ENCODE peak calls at places on chromosomes 12 and 14, in seven cellular contexts. K, I, U, O, M, D and B are unnamed samples.

GRCh38 chr12:96198970-96199369 is 4.8 kb downstream of the ELK3 start:
- DNase-seq in K (no peak), I (no peak), U (no peak), O (no peak), M (peak; percentile 94), D (peak; percentile 56), B (no peak)

GRCh38 chr14:29681308-29681707 is 246.3 kb downstream of the PRKD1 start:
- DNase-seq in K (no peak), I (no peak), U (no peak), O (no peak), M (peak; percentile 19), D (no peak), B (no peak)

GRCh38 chr12:45329238-45329637 is 113.3 kb downstream of the ANO6 start:
- DNase-seq in K (no peak), I (no peak), U (no peak), O (no peak), M (no peak), D (no peak), B (no peak)

GRCh38 chr14:103630364-103631108 is 1.5 kb downstream of the KLC1 start:
- DNase-seq in K (no peak), I (no peak), U (no peak), O (no peak), M (peak; percentile 47), D (no peak), B (no peak)

GRCh38 chr12:58602179-58602578 is 318.1 kb downstream of the LRIG3 start:
- DNase-seq in K (no peak), I (no peak), U (no peak), O (no peak), M (no peak), D (no peak), B (no peak)

GRCh38 chr14:23078692-23079116 is 16.2 kb downstream of the ACIN1 start:
- DNase-seq in K (no peak), I (no peak), U (peak; percentile 69), O (peak; percentile 86), M (peak; percentile 96), D (no peak), B (no peak)

GRCh38 chr12:115227137-115227615 is 543.2 kb upstream of the TBX3 start:
- DNase-seq in K (no peak), I (peak; percentile 35), U (no peak), O (peak; percentile 80), M (peak; percentile 98), D (no peak), B (peak; percentile 33)

GRCh38 chr14:68691031-68691864 is 101.6 kb downstream of the ZFP36L1 start:
- DNase-seq in K (no peak), I (no peak), U (no peak), O (no peak), M (no peak), D (no peak), B (no peak)

GRCh38 chr12:88471641-88472040 is 108.6 kb downstream of the KITLG start:
- DNase-seq in K (no peak), I (no peak), U (no peak), O (no peak), M (peak; percentile 70), D (no peak), B (no peak)

GRCh38 chr12:54304187-54304810 is 3.5 kb upstream of the NFE2 start:
- DNase-seq in K (no peak), I (peak; percentile 60), U (peak; percentile 69), O (peak; percentile 80), M (peak; percentile 48), D (no peak), B (peak; percentile 71)

GRCh38 chr14:61716956-61717355 is 21.6 kb downstream of the HIF1A start:
- DNase-seq in K (no peak), I (no peak), U (no peak), O (no peak), M (no peak), D (no peak), B (no peak)

GRCh38 chr12:71799105-71799504 is 40.5 kb upstream of the TBC1D15 start:
- DNase-seq in K (no peak), I (no peak), U (no peak), O (no peak), M (peak; percentile 55), D (no peak), B (no peak)

GRCh38 chr12:45458854-45459807 is 243.2 kb downstream of the ANO6 start:
- DNase-seq in K (no peak), I (no peak), U (no peak), O (no peak), M (peak; percentile 24), D (no peak), B (no peak)

GRCh38 chr12:4874671-4875070 is 35.0 kb upstream of the KCNA1 start:
- DNase-seq in K (no peak), I (no peak), U (no peak), O (no peak), M (no peak), D (no peak), B (no peak)

GRCh38 chr12:3959799-3960560 is 86.8 kb upstream of the PARP11 start:
- DNase-seq in K (no peak), I (peak; percentile 31), U (no peak), O (no peak), M (no peak), D (no peak), B (peak; percentile 21)

GRCh38 chr12:78431931-78432330 is 432.6 kb upstream of the SYT1 start:
- DNase-seq in K (no peak), I (no peak), U (no peak), O (no peak), M (no peak), D (no peak), B (no peak)

GRCh38 chr12:2904260-2904659 is 13.6 kb downstream of the TULP3 start:
- DNase-seq in K (no peak), I (no peak), U (no peak), O (no peak), M (no peak), D (no peak), B (no peak)

GRCh38 chr14:100239200-100239839 is 376 bp downstream of the YY1 start:
- DNase-seq in K (no peak), I (peak; percentile 29), U (peak; percentile 38), O (peak; percentile 23), M (no peak), D (peak; percentile 50), B (peak; percentile 33)

GRCh38 chr14:77031680-77032482 is 3.4 kb upstream of the IRF2BPL start:
- DNase-seq in K (no peak), I (no peak), U (peak; percentile 51), O (peak; percentile 64), M (peak; percentile 67), D (no peak), B (no peak)

GRCh38 chr12:130198663-130199060 is 36.4 kb downstream of the FZD10 start:
- DNase-seq in K (no peak), I (no peak), U (no peak), O (no peak), M (no peak), D (no peak), B (no peak)

GRCh38 chr12:130198026-130198662 is 35.9 kb downstream of the FZD10 start:
- DNase-seq in K (no peak), I (no peak), U (no peak), O (no peak), M (no peak), D (no peak), B (no peak)

GRCh38 chr12:130195776-130196175 is 33.5 kb downstream of the FZD10 start:
- DNase-seq in K (no peak), I (no peak), U (no peak), O (no peak), M (no peak), D (no peak), B (no peak)

GRCh38 chr12:130195369-130195768 is 33.1 kb downstream of the FZD10 start:
- DNase-seq in K (no peak), I (no peak), U (no peak), O (no peak), M (no peak), D (no peak), B (no peak)

DNA sequence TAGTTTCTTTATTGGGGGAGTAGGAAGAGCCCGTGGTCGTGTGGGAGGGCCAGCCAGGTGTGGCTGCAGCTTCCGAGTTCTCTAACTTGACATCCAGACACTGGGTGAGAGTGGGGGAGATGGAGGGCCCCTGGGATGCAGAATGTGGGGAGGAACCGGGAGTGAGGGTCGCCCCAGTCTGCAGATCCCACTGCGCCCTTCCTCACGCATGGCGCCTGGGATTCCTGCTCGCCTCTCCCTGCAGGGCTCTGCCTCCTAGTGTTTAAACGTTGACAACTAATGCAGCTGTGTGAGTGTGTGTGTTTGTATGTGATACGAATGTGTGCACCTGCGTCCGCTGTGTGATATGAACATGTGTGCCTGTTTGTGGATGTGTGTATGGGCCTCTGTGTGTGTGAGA is 34.6 kb downstream of the FZD10 start:
- DNase-seq in K (no peak), I (no peak), U (no peak), O (no peak), M (no peak), D (no peak), B (no peak)
- H3K27me3 ChIP-seq in K (no peaks in the 10 kb centered on the region), I (no peaks in the 10 kb centered on the region), U (no peaks in the 10 kb centered on the region), O (no peaks in the 10 kb centered on the region), M (peaks cover 55% of the 10 kb centered on the region), D (no peaks in the 10 kb centered on the region), B (peaks cover 89% of the 10 kb centered on the region)

GRCh38 chr14:37669242-37669641 is 73.8 kb downstream of the TTC6 start:
- DNase-seq in K (no peak), I (no peak), U (no peak), O (no peak), M (peak; percentile 17), D (no peak), B (no peak)
- TF ChIP-seq CTCF in K (no peak), I (no peak), U (no peak), O (no peak), M (no peak), D (no peak), B (no peak)

GRCh38 chr12:57128519-57129247 is 400 bp downstream of the LRP1 start:
- DNase-seq in K (no peak), I (no peak), U (peak; percentile 19), O (no peak), M (no peak), D (no peak), B (no peak)

GRCh38 chr12:57129311-57130288 is 1.3 kb downstream of the LRP1 start:
- DNase-seq in K (no peak), I (no peak), U (peak; percentile 38), O (no peak), M (no peak), D (no peak), B (no peak)

GRCh38 chr12:57133013-57133569 is 4.8 kb downstream of the LRP1 start:
- DNase-seq in K (no peak), I (no peak), U (peak; percentile 7), O (no peak), M (no peak), D (no peak), B (no peak)

GRCh38 chr12:57131896-57132744 is 3.8 kb downstream of the LRP1 start:
- DNase-seq in K (no peak), I (no peak), U (peak; percentile 7), O (no peak), M (no peak), D (no peak), B (no peak)

DNA sequence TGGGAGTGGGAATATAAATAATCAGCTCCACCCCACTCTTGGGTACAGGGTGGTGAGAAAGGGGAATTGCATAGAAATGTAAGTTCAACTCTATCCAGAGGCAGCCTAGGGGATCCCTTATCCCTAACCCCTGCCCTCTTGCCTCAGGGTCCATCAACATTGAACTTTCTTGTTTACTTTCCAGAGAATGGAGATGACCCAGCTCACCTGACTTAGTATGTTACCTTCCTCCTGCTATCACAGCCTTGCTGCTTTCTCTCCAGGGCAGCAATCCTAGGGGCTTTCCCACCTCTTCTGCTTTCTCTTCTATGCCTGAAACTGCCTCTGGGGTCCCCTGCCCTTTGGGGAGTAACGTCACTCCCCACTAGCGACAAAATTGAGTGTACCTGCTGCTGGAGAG is 2.7 kb downstream of the LRP1 start:
- DNase-seq in K (no peak), I (no peak), U (peak; percentile 5), O (peak; percentile 43), M (no peak), D (no peak), B (no peak)
- H3K4me3 ChIP-seq in K (no peak overlapping the region), I (peak overlapping the region; percentile 72), U (no peak overlapping the region), O (peak overlapping the region; percentile 27), M (no peak overlapping the region), D (no peak overlapping the region), B (peak overlapping the region; percentile 91)

GRCh38 chr14:72471346-72471745 is 422.6 kb downstream of the DPF3 start:
- DNase-seq in K (no peak), I (no peak), U (no peak), O (no peak), M (peak; percentile 27), D (no peak), B (no peak)
- H3K27me3 ChIP-seq in K (no peaks in the 10 kb centered on the region), I (no peaks in the 10 kb centered on the region), U (no peaks in the 10 kb centered on the region), O (no peaks in the 10 kb centered on the region), M (peaks cover 49% of the 10 kb centered on the region), D (no peaks in the 10 kb centered on the region), B (no peaks in the 10 kb centered on the region)